ENCODE peak calls at places on chromosomes 12 and 14, in five cellular contexts. D is MCF 10A, X is fibroblast of pulmonary artery, K is suprapubic skin, S is coronary artery. Q is an unnamed sample.

GRCh38 chr14:29465095-29465494 is 462.6 kb downstream of the PRKD1 start:
- DNase-seq in X (no peak), K (no peak), S (no peak), D (no peak), Q (no peak)

GRCh38 chr12:53174881-53175491 is 5.5 kb upstream of the ZNF740 start:
- DNase-seq in S (peak), X (peak), D (peak), K (no peak), Q (no peak)

GRCh38 chr14:71606575-71606974 is 325.7 kb upstream of the RGS6 start:
- DNase-seq in X (no peak), K (no peak), D (no peak), S (no peak), Q (no peak)

GRCh38 chr12:57110189-57111045 is 745 bp downstream of the STAT6 start:
- DNase-seq in K (peak), S (no peak), X (no peak), D (peak), Q (peak)

GRCh38 chr12:126369487-126370463 is 1304.5 kb downstream of the AACS start:
- DNase-seq in S (no peak), X (peak), D (peak), K (no peak), Q (no peak)

GRCh38 chr12:85445060-85445938 is 165.3 kb downstream of the ALX1 start:
- DNase-seq in S (no peak), X (no peak), D (no peak), K (no peak), Q (peak)

GRCh38 chr12:31008241-31008711 is 65.4 kb upstream of the DDX11 start:
- DNase-seq in X (no peak), S (no peak), D (no peak), K (peak), Q (no peak)

GRCh38 chr12:46267618-46268348 is 1.1 kb downstream of the SLC38A1 start:
- DNase-seq in D (peak), S (no peak), K (no peak), X (peak), Q (no peak)

GRCh38 chr12:38625306-38625705 is 280.1 kb downstream of the CPNE8 start:
- DNase-seq in K (no peak), S (no peak), D (no peak), X (no peak), Q (no peak)

GRCh38 chr14:25178255-25178654 is 128.3 kb upstream of the STXBP6 start:
- DNase-seq in X (no peak), D (no peak), K (no peak), S (no peak), Q (no peak)

GRCh38 chr12:24661657-24662096 is 287.2 kb downstream of the BCAT1 start:
- DNase-seq in D (peak), S (no peak), X (peak), K (no peak), Q (peak)

GRCh38 chr14:39015360-39015961 is 87.6 kb downstream of the SEC23A start:
- DNase-seq in D (peak), X (peak), K (no peak), S (no peak), Q (peak)

GRCh38 chr14:74965770-74966153 is 10.4 kb upstream of the PGF start:
- DNase-seq in D (peak), K (no peak), X (peak), S (no peak), Q (no peak)

GRCh38 chr14:26597136-26598080 is at the start of gene NOVA1:
- DNase-seq in D (no peak), K (peak), S (peak), X (peak), Q (no peak)

GRCh38 chr14:100237735-100238418 is 1.1 kb upstream of the YY1 start:
- DNase-seq in K (peak), D (peak), S (no peak), X (peak), Q (peak)

GRCh38 chr14:56333361-56334279 is 215.4 kb downstream of the PELI2 start:
- DNase-seq in S (no peak), D (peak), K (no peak), X (peak), Q (peak)

GRCh38 chr14:90049390-90049789 is 12.4 kb upstream of the KCNK13 start:
- DNase-seq in K (no peak), S (no peak), D (peak), X (no peak), Q (no peak)

GRCh38 chr12:109134186-109134917 is 18.0 kb downstream of the ACACB start:
- DNase-seq in D (peak), S (no peak), K (no peak), X (peak), Q (peak)

GRCh38 chr14:75125617-75126016 is 1.2 kb downstream of the NEK9 start:
- DNase-seq in X (peak), D (peak), S (no peak), K (no peak), Q (no peak)

GRCh38 chr12:124551268-124552144 is 15.9 kb downstream of the NCOR2 start:
- DNase-seq in X (no peak), S (no peak), K (no peak), D (no peak), Q (no peak)

GRCh38 chr12:104910196-104910840 is 47.8 kb downstream of the SLC41A2 start:
- DNase-seq in S (no peak), D (peak), K (no peak), X (peak), Q (no peak)

GRCh38 chr14:105855246-105855892 is 329.0 kb downstream of the TMEM121 start:
- DNase-seq in S (peak), X (no peak), K (peak), D (no peak), Q (no peak)

GRCh38 chr12:109795023-109795422 is 38.2 kb downstream of the TRPV4 start:
- DNase-seq in X (peak), D (peak), K (no peak), S (no peak), Q (no peak)

GRCh38 chr14:68824517-68825347 is 31.9 kb upstream of the ZFP36L1 start:
- DNase-seq in D (peak), K (no peak), X (peak), S (no peak), Q (peak)

GRCh38 chr14:65336191-65336591 is 76.3 kb upstream of the FUT8 start:
- DNase-seq in D (no peak), S (no peak), K (no peak), X (peak), Q (no peak)

GRCh38 chr12:59929091-59929490 is 333.3 kb downstream of the SLC16A7 start:
- DNase-seq in K (no peak), S (no peak), X (peak), D (peak), Q (no peak)

GRCh38 chr14:97177016-97177415 is 379.8 kb downstream of the VRK1 start:
- DNase-seq in S (no peak), K (no peak), X (no peak), D (peak), Q (peak)
- TF ChIP-seq CTCF in S (no peak), K (no peak), X (no peak), D (peak), Q (no peak)

DNA sequence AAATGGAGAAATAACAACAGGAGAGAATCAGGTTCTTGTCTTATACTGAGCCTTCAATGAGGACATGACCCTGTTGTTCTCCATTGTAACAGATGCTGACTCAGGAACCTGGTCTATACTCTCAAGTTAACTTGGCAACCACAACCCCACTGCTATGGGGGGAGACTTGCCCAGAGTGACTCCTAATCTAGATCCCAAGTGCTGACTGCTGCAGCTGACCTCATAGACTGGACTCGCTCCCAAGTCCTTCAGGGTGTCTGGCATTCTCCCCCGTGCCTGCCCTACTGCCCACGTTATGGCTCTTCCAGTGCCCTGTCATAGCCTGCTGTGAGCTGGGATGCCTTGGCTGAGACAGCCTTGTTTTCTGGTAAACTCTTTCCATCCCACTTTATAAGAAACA is 37.1 kb downstream of the NID2 start:
- DNase-seq in K (no peak), X (peak), D (no peak), S (no peak), Q (no peak)
- TF ChIP-seq CTCF in K (no peak), X (no peak), D (no peak), S (no peak), Q (no peak)

GRCh38 chr14:102574840-102575478 is 17.5 kb upstream of the RCOR1 start:
- DNase-seq in X (no peak), D (no peak), S (no peak), K (no peak), Q (no peak)

GRCh38 chr14:102579696-102580551 is 12.5 kb upstream of the RCOR1 start:
- DNase-seq in X (peak), S (no peak), D (peak), K (no peak), Q (no peak)

GRCh38 chr14:102578821-102579220 is 13.6 kb upstream of the RCOR1 start:
- DNase-seq in D (no peak), X (no peak), K (no peak), S (no peak), Q (no peak)

GRCh38 chr14:102573591-102574046 is 18.8 kb upstream of the RCOR1 start:
- DNase-seq in S (no peak), X (no peak), K (no peak), D (no peak), Q (no peak)

DNA sequence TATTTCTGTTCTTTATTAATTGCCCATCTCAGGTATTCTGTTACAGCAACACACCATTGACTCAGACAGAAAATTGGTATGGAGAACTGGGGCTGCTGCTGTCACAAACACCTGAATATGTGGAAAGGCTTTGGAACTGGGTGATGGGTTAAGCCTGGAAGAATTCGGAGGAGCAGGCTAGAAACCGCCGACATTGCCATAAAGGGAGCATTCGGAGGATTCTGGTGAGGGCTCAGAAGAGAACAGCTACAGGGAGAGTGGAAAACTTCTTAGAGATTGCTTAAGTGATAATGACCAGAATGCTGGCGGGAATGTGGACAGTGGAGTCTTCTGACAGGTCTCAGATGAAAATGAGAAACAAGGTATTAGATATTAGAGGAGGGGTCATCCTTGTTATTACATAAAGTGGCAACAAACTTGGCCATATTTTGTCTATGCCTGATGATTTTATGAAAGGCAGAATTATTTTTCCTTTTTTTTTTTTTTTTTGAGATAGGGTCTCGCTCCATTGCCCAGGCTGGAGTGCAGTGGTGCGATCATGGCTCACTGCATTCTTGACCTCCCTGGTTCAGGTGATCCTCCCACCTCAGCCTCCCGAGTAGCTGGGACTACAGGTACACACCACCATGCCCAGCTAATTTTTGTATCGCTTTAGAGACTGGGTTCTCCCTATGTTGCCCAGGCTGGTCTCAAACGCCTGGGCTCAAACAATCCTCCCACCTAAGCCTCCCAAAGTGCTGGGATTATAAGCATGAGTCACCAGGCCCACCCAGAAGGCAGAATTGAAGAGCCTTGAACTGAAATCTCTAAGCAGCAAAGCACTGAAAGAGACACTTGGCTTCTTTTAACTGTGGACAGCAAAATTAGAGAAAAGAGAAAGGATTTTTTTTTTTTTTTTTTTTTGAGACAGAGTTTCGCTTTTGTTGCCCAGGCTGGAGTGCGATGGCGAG is 16.7 kb upstream of the RCOR1 start:
- DNase-seq in K (no peak), S (no peak), D (no peak), X (no peak), Q (no peak)
- TF ChIP-seq CTCF in K (no peak), S (no peak), D (no peak), X (no peak), Q (no peak)

DNA sequence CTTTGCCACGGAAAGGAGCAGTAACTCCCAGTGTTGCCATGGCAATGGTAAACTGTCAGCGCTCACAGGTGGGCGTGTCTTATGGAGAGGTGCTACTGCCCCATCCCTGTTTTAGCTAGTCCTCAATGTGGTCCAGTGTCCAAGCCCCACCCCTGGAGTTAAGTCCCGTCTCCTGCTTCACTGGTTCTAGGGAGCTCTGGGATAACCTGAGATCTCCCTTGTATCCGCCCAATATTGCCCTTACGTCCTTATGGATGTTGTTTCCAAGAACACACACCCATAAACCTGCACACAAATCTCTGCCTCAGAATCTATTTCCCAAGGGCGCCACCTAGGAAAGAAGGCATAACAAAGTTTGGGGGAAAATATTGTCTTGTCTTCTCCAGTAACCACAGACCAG is 64.2 kb downstream of the SPRING1 start:
- DNase-seq in X (no peak), S (no peak), D (peak), K (no peak), Q (no peak)
- TF ChIP-seq CTCF in X (peak), S (no peak), D (no peak), K (no peak), Q (no peak)

GRCh38 chr14:50003213-50004021 is 110.5 kb downstream of the ARF6 start:
- DNase-seq in K (peak), D (peak), S (peak), X (peak), Q (peak)
- TF ChIP-seq CTCF in K (no peak), D (no peak), S (no peak), X (no peak), Q (no peak)

GRCh38 chr12:98741229-98741614 is 96.1 kb downstream of the APAF1 start:
- DNase-seq in D (no peak), K (no peak), X (no peak), S (no peak), Q (no peak)

GRCh38 chr12:98744692-98745091 is 99.6 kb downstream of the APAF1 start:
- DNase-seq in X (peak), D (no peak), K (no peak), S (no peak), Q (no peak)

GRCh38 chr12:98740751-98741150 is 95.7 kb downstream of the APAF1 start:
- DNase-seq in D (no peak), X (no peak), K (no peak), S (no peak), Q (no peak)

GRCh38 chr12:98743362-98743953 is 98.4 kb downstream of the APAF1 start:
- DNase-seq in S (no peak), K (no peak), X (no peak), D (peak), Q (peak)

GRCh38 chr12:98741615-98742265 is 96.7 kb downstream of the APAF1 start:
- DNase-seq in X (no peak), K (no peak), S (no peak), D (no peak), Q (no peak)
- TF ChIP-seq CTCF in X (no peak), K (no peak), S (no peak), D (no peak), Q (no peak)

GRCh38 chr12:49527361-49528130 is 11.3 kb upstream of the KCNH3 start:
- DNase-seq in D (no peak), K (no peak), X (no peak), S (no peak), Q (no peak)

GRCh38 chr12:49529409-49529808 is 9.4 kb upstream of the KCNH3 start:
- DNase-seq in D (no peak), X (no peak), S (no peak), K (no peak), Q (no peak)

GRCh38 chr12:49521391-49521790 is 17.4 kb upstream of the KCNH3 start:
- DNase-seq in X (no peak), S (no peak), D (no peak), K (no peak), Q (no peak)

GRCh38 chr12:49525942-49526341 is 12.9 kb upstream of the KCNH3 start:
- DNase-seq in K (no peak), X (no peak), S (no peak), D (no peak), Q (no peak)

GRCh38 chr12:49524660-49525324 is 14.0 kb upstream of the KCNH3 start:
- DNase-seq in K (no peak), X (peak), D (no peak), S (no peak), Q (no peak)
- TF ChIP-seq CTCF in K (no peak), X (no peak), D (no peak), S (no peak), Q (no peak)

GRCh38 chr12:2297658-2298057 is 244.9 kb downstream of the CACNA1C start:
- DNase-seq in S (no peak), D (no peak), X (no peak), K (no peak), Q (no peak)

GRCh38 chr12:2294651-2295475 is 242.1 kb downstream of the CACNA1C start:
- DNase-seq in D (peak), K (peak), X (peak), S (peak), Q (no peak)

GRCh38 chr12:2297004-2297403 is 244.2 kb downstream of the CACNA1C start:
- DNase-seq in S (no peak), X (no peak), D (no peak), K (no peak), Q (no peak)

GRCh38 chr12:2298556-2299195 is 245.9 kb downstream of the CACNA1C start:
- DNase-seq in X (no peak), S (no peak), K (no peak), D (no peak), Q (no peak)

DNA sequence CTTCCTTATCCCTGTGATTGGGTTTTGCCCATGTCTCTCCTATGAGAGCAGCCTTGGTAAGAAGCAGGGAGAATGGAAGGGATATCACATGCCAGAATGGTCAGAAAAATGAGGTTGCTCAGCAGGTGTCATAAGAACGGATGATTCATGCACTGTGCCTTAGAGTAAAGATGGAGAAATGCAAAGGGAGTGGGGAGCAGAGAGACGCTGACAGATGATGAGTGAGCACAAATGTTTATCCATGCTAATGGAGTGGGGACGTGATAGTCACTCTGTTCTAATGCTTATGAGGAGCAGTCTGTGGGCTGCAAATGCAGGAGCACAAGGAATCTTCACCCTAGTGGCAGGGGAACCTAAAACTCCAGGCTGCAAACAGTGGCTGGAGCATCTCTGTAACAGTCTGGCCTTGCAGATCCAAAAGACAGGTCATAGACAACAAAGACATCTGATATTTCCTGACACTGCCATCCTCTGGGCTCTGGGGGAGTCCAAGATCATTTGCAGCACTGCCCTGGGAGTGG is 243.2 kb downstream of the CACNA1C start:
- DNase-seq in D (peak), X (no peak), K (no peak), S (peak), Q (no peak)
- TF ChIP-seq CTCF in D (no peak), X (no peak), K (no peak), S (no peak), Q (no peak)

Q was measured in Calu3.